ENCODE peak calls at places on chromosomes 7 and 10, in nine cellular contexts. E, Y, W, H, Z, C, A, X and L are unnamed samples.

GRCh38 chr7:133815677-133816210 is 311.4 kb upstream of the LRGUK start:
- DNase-seq in C (no peak), H (no peak), W (no peak), Y (no peak), A (no peak), X (no peak), Z (no peak), E (peak; percentile 32), L (no peak)

GRCh38 chr10:77490915-77491314 is 146.7 kb downstream of the KCNMA1 start:
- DNase-seq in H (no peak), E (no peak), W (no peak), Y (no peak), C (no peak), Z (no peak), X (no peak), A (no peak), L (no peak)

GRCh38 chr10:114079421-114079820 is 35.8 kb downstream of the ADRB1 start:
- DNase-seq in Z (no peak), H (no peak), A (no peak), X (no peak), W (no peak), Y (no peak), E (no peak), C (no peak), L (no peak)

GRCh38 chr7:98877692-98878364 is 504 bp upstream of the TRRAP start:
- DNase-seq in Y (no peak), A (no peak), W (no peak), C (no peak), H (no peak), Z (no peak), X (no peak), E (no peak), L (no peak)

GRCh38 chr10:63554666-63555065 is 33.5 kb downstream of the REEP3 start:
- DNase-seq in Z (no peak), C (no peak), A (peak; percentile 78), H (no peak), W (no peak), Y (peak; percentile 21), E (peak; percentile 95), X (no peak), L (peak; percentile 53)

GRCh38 chr10:116683821-116684220 is 58.5 kb downstream of the HSPA12A start:
- DNase-seq in A (no peak), E (no peak), Z (no peak), X (no peak), H (no peak), W (no peak), Y (no peak), C (no peak), L (no peak)

GRCh38 chr10:12750526-12751201 is 250.8 kb downstream of the CCDC3 start:
- DNase-seq in W (no peak), X (no peak), H (no peak), Y (no peak), A (no peak), C (no peak), E (no peak), Z (no peak), L (no peak)

GRCh38 chr10:116304923-116305322 is 19.3 kb upstream of the CCDC172 start:
- DNase-seq in X (no peak), C (no peak), E (no peak), Z (no peak), Y (no peak), H (no peak), W (no peak), A (no peak), L (no peak)

GRCh38 chr10:104293021-104293420 is 24.0 kb downstream of the GSTO2 start:
- DNase-seq in E (peak; percentile 76), Y (no peak), Z (no peak), C (no peak), A (no peak), H (no peak), W (no peak), X (no peak), L (no peak)

GRCh38 chr7:128351296-128352123 is 7.8 kb upstream of the RBM28 start:
- DNase-seq in A (no peak), H (no peak), C (no peak), W (no peak), X (no peak), Y (no peak), Z (no peak), E (no peak), L (no peak)

GRCh38 chr7:38179719-38180333 is 1.8 kb downstream of the STARD3NL start:
- DNase-seq in X (no peak), Y (no peak), C (no peak), E (no peak), W (no peak), H (no peak), Z (no peak), A (no peak), L (no peak)

GRCh38 chr7:137846588-137847417 is at the start of gene DGKI:
- DNase-seq in A (no peak), Z (no peak), H (peak; percentile 16), Y (peak; percentile 38), W (no peak), C (peak; percentile 76), X (no peak), E (no peak), L (peak; percentile 62)

GRCh38 chr7:25369794-25370193 is 141.5 kb upstream of the NPVF start:
- DNase-seq in A (no peak), C (peak; percentile 93), W (no peak), E (no peak), X (no peak), Z (no peak), Y (no peak), H (peak; percentile 94), L (no peak)

GRCh38 chr10:93993782-93994668 is at the start of gene PLCE1:
- DNase-seq in H (peak; percentile 36), E (peak; percentile 6), Z (no peak), W (no peak), A (no peak), X (no peak), C (no peak), Y (peak; percentile 39), L (peak; percentile 60)

GRCh38 chr7:135977020-135977741 is at the start of gene MTPN:
- DNase-seq in Z (peak; percentile 96), H (peak; percentile 99), A (peak; percentile 98), E (peak; percentile 96), W (peak; percentile 83), C (peak; percentile 98), X (peak; percentile 98), Y (peak; percentile 56), L (peak; percentile 90)